ENCODE peak calls at places on chromosomes 11 and 22, in nine cellular contexts. One of them, this sample, is unnamed.

GRCh38 chr11:130344846-130345245 is 30.1 kb upstream of the ZBTB44 start:
- DNase-seq in neural progenitor cell: no peak
- DNase-seq in GM23248: no peak
- DNase-seq in MM.1S: no peak
- DNase-seq in PC-3: no peak
- DNase-seq in GM23338: no peak
- DNase-seq in OCI-LY7: no peak
- DNase-seq in hepatocyte: no peak
- DNase-seq in SK-N-SH: no peak
- DNase-seq in this sample: no peak

GRCh38 chr11:130218501-130218900 is 58.9 kb downstream of the ST14 start:
- DNase-seq in MM.1S: no peak
- DNase-seq in neural progenitor cell: no peak
- DNase-seq in SK-N-SH: no peak
- DNase-seq in OCI-LY7: no peak
- DNase-seq in PC-3: no peak
- DNase-seq in GM23338: no peak
- DNase-seq in GM23248: no peak
- DNase-seq in hepatocyte: no peak
- DNase-seq in this sample: no peak

GRCh38 chr11:114438303-114438702 is 964 bp upstream of the REXO2 start:
- DNase-seq in OCI-LY7: no peak
- DNase-seq in neural progenitor cell: peak; percentile 9
- DNase-seq in GM23248: no peak
- DNase-seq in SK-N-SH: no peak
- DNase-seq in GM23338: peak; percentile 80
- DNase-seq in hepatocyte: peak; percentile 13
- DNase-seq in PC-3: peak; percentile 80
- DNase-seq in MM.1S: no peak
- DNase-seq in this sample: no peak

GRCh38 chr11:34787899-34788298 is 128.3 kb downstream of the APIP start:
- DNase-seq in SK-N-SH: no peak
- DNase-seq in hepatocyte: no peak
- DNase-seq in GM23338: no peak
- DNase-seq in OCI-LY7: no peak
- DNase-seq in neural progenitor cell: no peak
- DNase-seq in PC-3: peak; percentile 14
- DNase-seq in MM.1S: no peak
- DNase-seq in GM23248: no peak
- DNase-seq in this sample: no peak

GRCh38 chr11:6315811-6316425 is 4.4 kb downstream of the CAVIN3 start:
- DNase-seq in OCI-LY7: peak; percentile 62
- DNase-seq in MM.1S: peak; percentile 57
- DNase-seq in PC-3: peak; percentile 64
- DNase-seq in SK-N-SH: peak; percentile 79
- DNase-seq in neural progenitor cell: peak; percentile 90
- DNase-seq in hepatocyte: peak; percentile 85
- DNase-seq in GM23338: peak; percentile 91
- DNase-seq in GM23248: peak; percentile 86
- DNase-seq in this sample: peak; percentile 41

GRCh38 chr11:14645247-14645912 is 1.8 kb downstream of the PDE3B start:
- DNase-seq in hepatocyte: no peak
- DNase-seq in GM23338: no peak
- DNase-seq in SK-N-SH: peak; percentile 21
- DNase-seq in neural progenitor cell: no peak
- DNase-seq in OCI-LY7: no peak
- DNase-seq in MM.1S: no peak
- DNase-seq in GM23248: peak; percentile 66
- DNase-seq in PC-3: no peak
- DNase-seq in this sample: no peak

GRCh38 chr11:124551189-124551588 is 7.7 kb upstream of the OR8B12 start:
- DNase-seq in PC-3: no peak
- DNase-seq in MM.1S: no peak
- DNase-seq in GM23248: no peak
- DNase-seq in GM23338: peak; percentile 52
- DNase-seq in SK-N-SH: no peak
- DNase-seq in hepatocyte: no peak
- DNase-seq in OCI-LY7: no peak
- DNase-seq in neural progenitor cell: no peak
- DNase-seq in this sample: no peak

GRCh38 chr22:31295831-31296230 is 3.5 kb upstream of the PIK3IP1 start:
- DNase-seq in OCI-LY7: no peak
- DNase-seq in GM23338: no peak
- DNase-seq in GM23248: peak; percentile 32
- DNase-seq in hepatocyte: no peak
- DNase-seq in MM.1S: no peak
- DNase-seq in neural progenitor cell: no peak
- DNase-seq in PC-3: no peak
- DNase-seq in SK-N-SH: no peak
- DNase-seq in this sample: no peak

GRCh38 chr22:50612168-50612714 is 11.6 kb downstream of the MAPK8IP2 start:
- DNase-seq in GM23248: no peak
- DNase-seq in OCI-LY7: no peak
- DNase-seq in hepatocyte: no peak
- DNase-seq in neural progenitor cell: no peak
- DNase-seq in SK-N-SH: peak; percentile 36
- DNase-seq in MM.1S: no peak
- DNase-seq in GM23338: no peak
- DNase-seq in PC-3: no peak
- DNase-seq in this sample: no peak

GRCh38 chr22:19870153-19871022 is 15.7 kb upstream of the GNB1L start:
- DNase-seq in GM23338: no peak
- DNase-seq in SK-N-SH: no peak
- DNase-seq in hepatocyte: no peak
- DNase-seq in GM23248: no peak
- DNase-seq in neural progenitor cell: no peak
- DNase-seq in OCI-LY7: no peak
- DNase-seq in PC-3: no peak
- DNase-seq in MM.1S: no peak
- DNase-seq in this sample: no peak

GRCh38 chr22:47613606-47614350 is 851.3 kb downstream of the TBC1D22A start:
- DNase-seq in OCI-LY7: no peak
- DNase-seq in GM23338: no peak
- DNase-seq in PC-3: no peak
- DNase-seq in GM23248: no peak
- DNase-seq in neural progenitor cell: no peak
- DNase-seq in SK-N-SH: no peak
- DNase-seq in hepatocyte: no peak
- DNase-seq in MM.1S: no peak
- DNase-seq in this sample: no peak

GRCh38 chr11:35215945-35216344 is 77.0 kb downstream of the CD44 start:
- DNase-seq in MM.1S: no peak
- DNase-seq in PC-3: no peak
- DNase-seq in GM23338: no peak
- DNase-seq in SK-N-SH: no peak
- DNase-seq in neural progenitor cell: no peak
- DNase-seq in hepatocyte: no peak
- DNase-seq in OCI-LY7: no peak
- DNase-seq in GM23248: peak; percentile 27
- DNase-seq in this sample: no peak

GRCh38 chr22:27377901-27378300 is 423.7 kb downstream of the MN1 start:
- DNase-seq in MM.1S: no peak
- DNase-seq in PC-3: no peak
- DNase-seq in neural progenitor cell: no peak
- DNase-seq in hepatocyte: no peak
- DNase-seq in GM23248: no peak
- DNase-seq in OCI-LY7: peak; percentile 21
- DNase-seq in SK-N-SH: no peak
- DNase-seq in GM23338: no peak
- DNase-seq in this sample: no peak

GRCh38 chr22:43426816-43427215 is 15.0 kb downstream of the MPPED1 start:
- DNase-seq in neural progenitor cell: peak; percentile 37
- DNase-seq in SK-N-SH: no peak
- DNase-seq in OCI-LY7: no peak
- DNase-seq in MM.1S: no peak
- DNase-seq in hepatocyte: no peak
- DNase-seq in GM23248: no peak
- DNase-seq in PC-3: no peak
- DNase-seq in GM23338: no peak
- DNase-seq in this sample: no peak

GRCh38 chr11:121439759-121440158 is 12.4 kb upstream of the SORL1 start:
- DNase-seq in OCI-LY7: peak; percentile 7
- DNase-seq in neural progenitor cell: no peak
- DNase-seq in GM23248: no peak
- DNase-seq in MM.1S: no peak
- DNase-seq in SK-N-SH: no peak
- DNase-seq in hepatocyte: no peak
- DNase-seq in PC-3: no peak
- DNase-seq in GM23338: no peak
- DNase-seq in this sample: no peak

GRCh38 chr22:46062232-46062615 is 85.3 kb upstream of the WNT7B start:
- DNase-seq in OCI-LY7: no peak
- DNase-seq in GM23338: no peak
- DNase-seq in PC-3: no peak
- DNase-seq in hepatocyte: no peak
- DNase-seq in GM23248: no peak
- DNase-seq in neural progenitor cell: no peak
- DNase-seq in MM.1S: no peak
- DNase-seq in SK-N-SH: no peak
- DNase-seq in this sample: no peak

GRCh38 chr11:104028476-104028875 is 8.0 kb upstream of the DDI1 start:
- DNase-seq in hepatocyte: no peak
- DNase-seq in SK-N-SH: no peak
- DNase-seq in PC-3: no peak
- DNase-seq in MM.1S: no peak
- DNase-seq in GM23338: no peak
- DNase-seq in OCI-LY7: no peak
- DNase-seq in neural progenitor cell: no peak
- DNase-seq in GM23248: no peak
- DNase-seq in this sample: no peak

GRCh38 chr22:43289976-43290663 is 53.1 kb downstream of the SCUBE1 start:
- DNase-seq in GM23338: no peak
- DNase-seq in PC-3: no peak
- DNase-seq in OCI-LY7: no peak
- DNase-seq in SK-N-SH: peak; percentile 54
- DNase-seq in MM.1S: no peak
- DNase-seq in neural progenitor cell: no peak
- DNase-seq in GM23248: peak; percentile 54
- DNase-seq in hepatocyte: no peak
- DNase-seq in this sample: no peak

GRCh38 chr11:19493446-19493845 is 219.2 kb upstream of the NAV2 start:
- DNase-seq in OCI-LY7: peak; percentile 63
- DNase-seq in neural progenitor cell: peak; percentile 15
- DNase-seq in MM.1S: no peak
- DNase-seq in GM23248: no peak
- DNase-seq in SK-N-SH: no peak
- DNase-seq in PC-3: no peak
- DNase-seq in hepatocyte: no peak
- DNase-seq in GM23338: peak; percentile 32
- DNase-seq in this sample: no peak

GRCh38 chr22:39290724-39291161 is 28.7 kb downstream of the RPL3 start:
- DNase-seq in OCI-LY7: no peak
- DNase-seq in SK-N-SH: no peak
- DNase-seq in GM23248: peak; percentile 20
- DNase-seq in neural progenitor cell: no peak
- DNase-seq in PC-3: peak; percentile 45
- DNase-seq in MM.1S: no peak
- DNase-seq in hepatocyte: peak; percentile 75
- DNase-seq in GM23338: no peak
- DNase-seq in this sample: no peak

GRCh38 chr22:25069758-25070461 is 117.4 kb downstream of the KIAA1671 start:
- DNase-seq in OCI-LY7: no peak
- DNase-seq in GM23248: no peak
- DNase-seq in SK-N-SH: no peak
- DNase-seq in PC-3: no peak
- DNase-seq in MM.1S: no peak
- DNase-seq in GM23338: peak; percentile 32
- DNase-seq in hepatocyte: no peak
- DNase-seq in neural progenitor cell: no peak
- DNase-seq in this sample: no peak

GRCh38 chr11:86902345-86902744 is 52.9 kb downstream of the FZD4 start:
- DNase-seq in MM.1S: no peak
- DNase-seq in neural progenitor cell: no peak
- DNase-seq in SK-N-SH: peak; percentile 40
- DNase-seq in OCI-LY7: no peak
- DNase-seq in GM23338: no peak
- DNase-seq in GM23248: no peak
- DNase-seq in hepatocyte: no peak
- DNase-seq in PC-3: no peak
- DNase-seq in this sample: no peak

GRCh38 chr11:115580927-115581680 is 76.9 kb upstream of the CADM1 start:
- DNase-seq in MM.1S: no peak
- DNase-seq in neural progenitor cell: no peak
- DNase-seq in SK-N-SH: peak; percentile 79
- DNase-seq in GM23248: no peak
- DNase-seq in GM23338: no peak
- DNase-seq in hepatocyte: peak; percentile 13
- DNase-seq in OCI-LY7: no peak
- DNase-seq in PC-3: no peak
- DNase-seq in this sample: no peak

GRCh38 chr11:123103326-123103980 is 41.5 kb upstream of the HSPA8 start:
- DNase-seq in OCI-LY7: peak; percentile 51
- DNase-seq in MM.1S: peak; percentile 60
- DNase-seq in GM23338: peak; percentile 73
- DNase-seq in SK-N-SH: peak; percentile 76
- DNase-seq in GM23248: peak; percentile 86
- DNase-seq in hepatocyte: peak; percentile 68
- DNase-seq in neural progenitor cell: peak; percentile 62
- DNase-seq in PC-3: peak; percentile 87
- DNase-seq in this sample: peak; percentile 60
- TF ChIP-seq EZH2phosphoT487 in OCI-LY7: no peak
- TF ChIP-seq EZH2phosphoT487 in MM.1S: no peak
- TF ChIP-seq EZH2phosphoT487 in GM23338: no peak
- TF ChIP-seq EZH2phosphoT487 in SK-N-SH: no peak
- TF ChIP-seq EZH2phosphoT487 in GM23248: no peak
- TF ChIP-seq EZH2phosphoT487 in hepatocyte: no peak
- TF ChIP-seq EZH2phosphoT487 in neural progenitor cell: no peak
- TF ChIP-seq EZH2phosphoT487 in PC-3: no peak
- TF ChIP-seq EZH2phosphoT487 in this sample: no peak

GRCh38 chr22:23078462-23078787 is 8.1 kb downstream of the GNAZ start:
- DNase-seq in neural progenitor cell: no peak
- DNase-seq in MM.1S: no peak
- DNase-seq in SK-N-SH: no peak
- DNase-seq in hepatocyte: no peak
- DNase-seq in GM23338: no peak
- DNase-seq in GM23248: no peak
- DNase-seq in PC-3: no peak
- DNase-seq in OCI-LY7: no peak
- DNase-seq in this sample: no peak
- TF ChIP-seq EZH2phosphoT487 in neural progenitor cell: no peak
- TF ChIP-seq EZH2phosphoT487 in MM.1S: no peak
- TF ChIP-seq EZH2phosphoT487 in SK-N-SH: no peak
- TF ChIP-seq EZH2phosphoT487 in hepatocyte: no peak
- TF ChIP-seq EZH2phosphoT487 in GM23338: no peak
- TF ChIP-seq EZH2phosphoT487 in GM23248: no peak
- TF ChIP-seq EZH2phosphoT487 in PC-3: no peak
- TF ChIP-seq EZH2phosphoT487 in OCI-LY7: no peak
- TF ChIP-seq EZH2phosphoT487 in this sample: no peak

GRCh38 chr11:33534575-33534974 is 166.1 kb downstream of the C11orf91 start:
- DNase-seq in hepatocyte: no peak
- DNase-seq in OCI-LY7: no peak
- DNase-seq in MM.1S: no peak
- DNase-seq in PC-3: peak; percentile 63
- DNase-seq in GM23248: no peak
- DNase-seq in SK-N-SH: no peak
- DNase-seq in GM23338: no peak
- DNase-seq in neural progenitor cell: no peak
- DNase-seq in this sample: no peak
- TF ChIP-seq EZH2phosphoT487 in hepatocyte: no peak
- TF ChIP-seq EZH2phosphoT487 in OCI-LY7: no peak
- TF ChIP-seq EZH2phosphoT487 in MM.1S: no peak
- TF ChIP-seq EZH2phosphoT487 in PC-3: no peak
- TF ChIP-seq EZH2phosphoT487 in GM23248: no peak
- TF ChIP-seq EZH2phosphoT487 in SK-N-SH: no peak
- TF ChIP-seq EZH2phosphoT487 in GM23338: no peak
- TF ChIP-seq EZH2phosphoT487 in neural progenitor cell: no peak
- TF ChIP-seq EZH2phosphoT487 in this sample: no peak

GRCh38 chr22:16601437-16602223 is 9.0 kb upstream of the CCT8L2 start:
- DNase-seq in hepatocyte: no peak
- DNase-seq in OCI-LY7: no peak
- DNase-seq in SK-N-SH: no peak
- DNase-seq in PC-3: no peak
- DNase-seq in GM23338: peak; percentile 17
- DNase-seq in neural progenitor cell: no peak
- DNase-seq in GM23248: peak; percentile 2
- DNase-seq in MM.1S: no peak
- DNase-seq in this sample: no peak
- TF ChIP-seq EZH2phosphoT487 in hepatocyte: no peak
- TF ChIP-seq EZH2phosphoT487 in OCI-LY7: no peak
- TF ChIP-seq EZH2phosphoT487 in SK-N-SH: no peak
- TF ChIP-seq EZH2phosphoT487 in PC-3: no peak
- TF ChIP-seq EZH2phosphoT487 in GM23338: no peak
- TF ChIP-seq EZH2phosphoT487 in neural progenitor cell: no peak
- TF ChIP-seq EZH2phosphoT487 in GM23248: no peak
- TF ChIP-seq EZH2phosphoT487 in MM.1S: no peak
- TF ChIP-seq EZH2phosphoT487 in this sample: no peak

This sample was measured in HCT116.